ENCODE peak calls at places on chromosomes 12 and 14, in eight cellular contexts. R is osteocyte; C is C1 segment of cervical spinal cord; T is sigmoid colon; L is fibroblast of lung; D is ovary; U is natural killer cell treated with Interleukin-12 subunit alpha and Interleukin-12 subunit beta and Interleukin-15 and Interleukin-18, amount 100 ng/mL, for 72 hours; X is amniotic stem cell. N is an unnamed sample.

GRCh38 chr12:7588703-7589329 is 76.9 kb downstream of the APOBEC1 start:
- DNase-seq in D (no peak), U (no peak), T (no peak), L (no peak), R (no peak), C (peak; percentile 8), X (peak; percentile 35), N (no peak)

GRCh38 chr12:118175823-118176447 is 40.0 kb downstream of the PEBP1 start:
- DNase-seq in X (no peak), T (no peak), U (no peak), D (no peak), L (no peak), R (no peak), C (no peak), N (no peak)

GRCh38 chr14:53516261-53516774 is 363.2 kb upstream of the DDHD1 start:
- DNase-seq in X (peak; percentile 65), L (peak; percentile 81), U (no peak), D (no peak), T (no peak), R (no peak), C (no peak), N (no peak)

GRCh38 chr12:70449074-70449757 is 83.1 kb downstream of the KCNMB4 start:
- DNase-seq in R (no peak), D (no peak), T (no peak), C (no peak), X (no peak), L (peak; percentile 48), U (no peak), N (no peak)

GRCh38 chr14:37869633-37870032 is 274.2 kb downstream of the TTC6 start:
- DNase-seq in C (no peak), D (no peak), U (no peak), R (no peak), X (no peak), L (no peak), T (no peak), N (no peak)

GRCh38 chr14:94918896-94919295 is 149.0 kb upstream of the GSC start:
- DNase-seq in U (no peak), X (no peak), R (no peak), D (no peak), T (no peak), L (no peak), C (no peak), N (no peak)

GRCh38 chr12:43758247-43758727 is 303 bp downstream of the PUS7L start:
- DNase-seq in R (no peak), C (no peak), D (peak; percentile 53), L (peak; percentile 51), U (peak; percentile 58), X (no peak), T (peak; percentile 62), N (no peak)

GRCh38 chr14:67538501-67538900 is 5.4 kb downstream of the PLEKHH1 start:
- DNase-seq in T (peak; percentile 26), U (no peak), R (no peak), C (no peak), D (no peak), L (no peak), X (no peak), N (no peak)

GRCh38 chr14:104696671-104697316 is 7.4 kb downstream of the INF2 start:
- DNase-seq in C (no peak), X (no peak), D (no peak), R (no peak), U (no peak), L (no peak), T (no peak), N (no peak)

GRCh38 chr12:18250313-18250916 is 10.9 kb upstream of the PIK3C2G start:
- DNase-seq in X (peak; percentile 73), D (no peak), R (no peak), T (no peak), U (no peak), C (no peak), L (peak; percentile 60), N (peak; percentile 10)

GRCh38 chr14:70655110-70655826 is 13.6 kb downstream of the TTC9 start:
- DNase-seq in U (no peak), T (no peak), L (no peak), X (no peak), R (no peak), C (no peak), D (no peak), N (no peak)

GRCh38 chr12:69430942-69431603 is 39.1 kb upstream of the FRS2 start:
- DNase-seq in D (no peak), X (no peak), U (no peak), C (no peak), L (no peak), R (no peak), T (no peak), N (no peak)

N was measured in Panc1.